ENCODE peak calls at places on chromosomes 13 and 19, in five cellular contexts. B is right lobe of liver, L is H9, K is tibial nerve, M is H1. X is an unnamed sample.

GRCh38 chr13:40170982-40171381 is 495.5 kb downstream of the FOXO1 start:
- DNase-seq in B (no peak), K (no peak), L (no peak), M (no peak), X (no peak)

GRCh38 chr13:98536729-98537128 is 40.2 kb downstream of the STK24 start:
- DNase-seq in M (no peak), K (no peak), L (no peak), B (no peak), X (no peak)

GRCh38 chr19:2867025-2867991 is at the start of gene ZNF556:
- DNase-seq in L (no peak), K (no peak), B (no peak), M (no peak), X (no peak)

GRCh38 chr19:16160445-16160942 is 12.8 kb downstream of the CIB3 start:
- DNase-seq in K (no peak), M (no peak), B (no peak), L (no peak), X (no peak)

GRCh38 chr13:109892101-109892500 is 105.7 kb upstream of the IRS2 start:
- DNase-seq in L (no peak), B (no peak), K (no peak), M (no peak), X (no peak)

GRCh38 chr13:39776439-39776838 is 121.0 kb downstream of the COG6 start:
- DNase-seq in M (no peak), K (no peak), B (no peak), L (no peak), X (no peak)

GRCh38 chr13:97117388-97117910 is 104.7 kb upstream of the MBNL2 start:
- DNase-seq in L (no peak), B (no peak), M (no peak), K (no peak), X (no peak)

GRCh38 chr13:51033431-51034185 is 77.5 kb downstream of the C13orf42 start:
- DNase-seq in L (no peak), K (no peak), M (peak; percentile 30), B (no peak), X (no peak)

GRCh38 chr19:8361921-8362793 is 1.8 kb upstream of the ANGPTL4 start:
- DNase-seq in L (no peak), B (peak; percentile 99), M (no peak), K (peak; percentile 86), X (peak; percentile 98)

GRCh38 chr13:46176756-46177155 is 5.2 kb downstream of the LCP1 start:
- DNase-seq in K (no peak), M (no peak), L (no peak), B (no peak), X (peak; percentile 27)

GRCh38 chr19:47615230-47615629 is 6.3 kb downstream of the BICRA start:
- DNase-seq in K (no peak), M (no peak), L (no peak), B (no peak), X (no peak)

GRCh38 chr19:14525729-14526128 is 3.7 kb upstream of the TECR start:
- DNase-seq in M (no peak), K (no peak), B (no peak), L (no peak), X (no peak)

GRCh38 chr13:34128661-34129060 is 310.7 kb downstream of the RFC3 start:
- DNase-seq in K (no peak), L (no peak), M (no peak), B (no peak), X (no peak)

GRCh38 chr13:67283602-67284001 is 53.5 kb upstream of the PCDH9 start:
- DNase-seq in B (no peak), L (no peak), K (no peak), M (no peak), X (no peak)

GRCh38 chr13:73224708-73225107 is 165.9 kb downstream of the KLF5 start:
- DNase-seq in L (no peak), B (no peak), M (no peak), K (no peak), X (no peak)

GRCh38 chr13:106772202-106772601 is 204.3 kb upstream of the ARGLU1 start:
- DNase-seq in B (no peak), K (no peak), L (no peak), M (no peak), X (no peak)

GRCh38 chr13:112967666-112968379 is 1.2 kb upstream of the MCF2L start:
- DNase-seq in L (no peak), K (no peak), B (no peak), M (no peak), X (no peak)

GRCh38 chr19:56917998-56918397 is 77.5 kb upstream of the PEG3 start:
- DNase-seq in K (no peak), B (no peak), M (no peak), L (no peak), X (no peak)

GRCh38 chr13:46948338-46948737 is 51.5 kb upstream of the HTR2A start:
- DNase-seq in K (no peak), L (no peak), B (no peak), M (no peak), X (no peak)

GRCh38 chr13:30791354-30791921 is 56.1 kb downstream of the ALOX5AP start:
- DNase-seq in K (peak; percentile 49), L (no peak), B (no peak), M (no peak), X (no peak)

GRCh38 chr13:39676315-39676876 is 20.9 kb downstream of the COG6 start:
- DNase-seq in K (no peak), M (no peak), B (no peak), L (no peak), X (peak; percentile 57)

DNA sequence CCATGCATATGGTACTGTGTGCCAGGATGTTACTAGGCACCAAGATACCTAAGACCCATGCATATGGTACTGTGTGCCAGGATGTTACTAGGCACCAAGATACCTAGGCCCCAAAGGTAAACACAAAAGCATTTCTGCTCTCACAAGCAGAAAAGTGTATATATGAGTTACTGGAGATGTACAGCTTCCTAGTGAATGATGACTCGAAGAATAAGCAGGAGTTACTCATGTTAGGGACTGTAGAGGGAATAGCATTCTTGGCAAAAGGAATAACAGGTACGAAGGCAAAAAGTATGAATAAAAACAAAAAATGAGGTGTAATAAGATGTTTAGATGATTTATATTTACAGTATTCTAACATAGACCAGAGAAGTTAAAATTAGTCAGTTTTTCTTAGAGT is 383.7 kb downstream of the DIAPH3 start:
- DNase-seq in M (no peak), L (no peak), K (no peak), B (no peak), X (no peak)
- H3K27ac ChIP-seq in M (no peak overlapping the region), L (no peak overlapping the region), K (no peak overlapping the region), B (no peak overlapping the region), X (no peak overlapping the region)

GRCh38 chr13:44278164-44278563 is 95.5 kb upstream of the SERP2 start:
- DNase-seq in M (no peak), B (peak; percentile 66), K (no peak), L (no peak), X (no peak)
- H3K27ac ChIP-seq in M (no peak overlapping the region), B (peak overlapping the region; percentile 61), K (no peak overlapping the region), L (no peak overlapping the region), X (no peak overlapping the region)

DNA sequence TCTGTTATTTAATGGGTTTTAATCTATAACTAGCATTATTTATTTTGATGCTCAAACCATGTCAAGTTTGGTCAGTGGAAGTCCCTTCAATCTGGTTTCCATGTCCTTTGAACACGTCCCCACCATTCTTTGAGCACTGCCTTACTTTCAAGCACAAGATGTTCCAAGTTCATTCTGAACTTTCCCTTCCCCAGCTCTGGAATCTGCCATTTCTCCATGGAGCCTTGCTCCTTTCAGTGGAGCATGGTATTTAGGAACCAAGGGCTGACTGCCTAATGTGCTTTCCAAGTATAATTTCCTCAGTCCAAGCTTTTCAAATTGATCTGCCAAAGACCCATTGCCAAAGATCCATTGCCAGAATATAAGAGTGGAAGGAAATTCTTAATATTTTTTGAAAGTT is 1.1 kb upstream of the ZNF546 start:
- DNase-seq in K (no peak), L (no peak), M (no peak), B (no peak), X (peak; percentile 8)
- H3K27ac ChIP-seq in K (no peak overlapping the region), L (no peak overlapping the region), M (no peak overlapping the region), B (no peak overlapping the region), X (no peak overlapping the region)

GRCh38 chr19:17420267-17420924 is 549 bp downstream of the MVB12A start:
- DNase-seq in M (peak; percentile 70), K (no peak), B (peak; percentile 59), L (peak; percentile 59), X (peak; percentile 29)

GRCh38 chr19:17419491-17420266 is at the start of gene MVB12A:
- DNase-seq in M (peak; percentile 90), K (peak; percentile 94), B (peak; percentile 98), L (peak; percentile 99), X (peak; percentile 99)

GRCh38 chr19:17418710-17419109 is 1.1 kb upstream of the MVB12A start:
- DNase-seq in M (no peak), K (no peak), B (no peak), L (no peak), X (no peak)

GRCh38 chr19:17421942-17422341 is 2.1 kb downstream of the MVB12A start:
- DNase-seq in B (no peak), L (no peak), K (no peak), M (no peak), X (no peak)

GRCh38 chr19:17419154-17419490 is 725 bp upstream of the MVB12A start:
- DNase-seq in K (no peak), M (no peak), B (no peak), L (no peak), X (no peak)
- H3K27ac ChIP-seq in K (peak overlapping the region; percentile 32), M (peak overlapping the region; percentile 62), B (peak overlapping the region; percentile 68), L (peak overlapping the region; percentile 3), X (peak overlapping the region; percentile 25)